ENCODE peak calls at places on chromosomes 3 and 15, in six cellular contexts. M is HCT116, W is mammary epithelial cell, K is cardiac fibroblast, Z is fibroblast of mammary gland, I is psoas muscle. G is an unnamed sample.

GRCh38 chr15:59437777-59438574 is at the start of gene FAM81A:
- DNase-seq in M (peak), W (peak), K (peak), Z (peak), I (peak), G (peak)

GRCh38 chr15:74963213-74963612 is 6.6 kb upstream of the RPP25 start:
- DNase-seq in M (no peak), W (no peak), K (no peak), Z (no peak), I (no peak), G (no peak)

GRCh38 chr3:77254967-77255831 is 215.3 kb downstream of the ROBO2 start:
- DNase-seq in M (no peak), W (peak), K (peak), Z (peak), I (no peak), G (peak)

GRCh38 chr3:187689984-187690383 is 12.4 kb downstream of the RTP2 start:
- DNase-seq in M (no peak), W (peak), K (peak), Z (peak), I (no peak), G (peak)

GRCh38 chr3:50436063-50436674 is 67.3 kb downstream of the CACNA2D2 start:
- DNase-seq in M (peak), W (peak), K (peak), Z (peak), I (peak), G (peak)

GRCh38 chr3:173733029-173733652 is 335.6 kb downstream of the NLGN1 start:
- DNase-seq in M (peak), W (no peak), K (peak), Z (peak), I (no peak), G (peak)

GRCh38 chr3:136959599-136959998 is 1.8 kb downstream of the IL20RB start:
- DNase-seq in M (no peak), W (no peak), K (no peak), Z (no peak), I (no peak), G (peak)

GRCh38 chr15:78130466-78131294 is 565 bp downstream of the CIB2 start:
- DNase-seq in M (no peak), W (no peak), K (no peak), Z (no peak), I (peak), G (no peak)

GRCh38 chr15:49847937-49848823 is 227.3 kb downstream of the DTWD1 start:
- DNase-seq in M (no peak), W (peak), K (peak), Z (peak), I (no peak), G (peak)

GRCh38 chr3:56914646-56915045 is 112.9 kb upstream of the ARHGEF3 start:
- DNase-seq in M (no peak), W (no peak), K (no peak), Z (no peak), I (no peak), G (no peak)

GRCh38 chr3:40417845-40418543 is 31.0 kb downstream of the ENTPD3 start:
- DNase-seq in M (no peak), W (peak), K (no peak), Z (peak), I (no peak), G (no peak)

GRCh38 chr3:196557236-196557635 is 11.1 kb downstream of the WDR53 start:
- DNase-seq in M (no peak), W (no peak), K (no peak), Z (no peak), I (no peak), G (no peak)

GRCh38 chr3:47295976-47296375 is 13.2 kb downstream of the KLHL18 start:
- DNase-seq in M (no peak), W (no peak), K (no peak), Z (no peak), I (no peak), G (no peak)

GRCh38 chr15:39125904-39126303 is 455.0 kb upstream of the THBS1 start:
- DNase-seq in M (peak), W (no peak), K (peak), Z (peak), I (no peak), G (peak)

GRCh38 chr3:16982439-16982838 is 97.7 kb downstream of the PLCL2 start:
- DNase-seq in M (no peak), W (no peak), K (no peak), Z (no peak), I (no peak), G (no peak)

GRCh38 chr3:134375542-134376384 is 1.5 kb upstream of the AMOTL2 start:
- DNase-seq in M (no peak), W (no peak), K (no peak), Z (no peak), I (no peak), G (no peak)

GRCh38 chr3:177838951-177839350 is 641.7 kb upstream of the TBL1XR1 start:
- DNase-seq in M (no peak), W (no peak), K (no peak), Z (no peak), I (no peak), G (no peak)

GRCh38 chr3:87132801-87133200 is 94.3 kb upstream of the CHMP2B start:
- DNase-seq in M (no peak), W (no peak), K (peak), Z (peak), I (no peak), G (no peak)

GRCh38 chr3:57268416-57268815 is 24.1 kb downstream of the ASB14 start:
- DNase-seq in M (no peak), W (no peak), K (no peak), Z (peak), I (no peak), G (no peak)

GRCh38 chr3:47365213-47366153 is 15.3 kb upstream of the PTPN23 start:
- DNase-seq in M (no peak), W (peak), K (peak), Z (peak), I (no peak), G (peak)

GRCh38 chr3:186962445-186962844 is 32.1 kb downstream of the ST6GAL1 start:
- DNase-seq in M (no peak), W (no peak), K (no peak), Z (no peak), I (no peak), G (no peak)

GRCh38 chr15:29242466-29243242 is 27.0 kb downstream of the NSMCE3 start:
- DNase-seq in M (no peak), W (no peak), K (peak), Z (peak), I (no peak), G (peak)

GRCh38 chr15:55786341-55786740 is 43.4 kb upstream of the PRTG start:
- DNase-seq in M (no peak), W (no peak), K (no peak), Z (no peak), I (no peak), G (no peak)

GRCh38 chr15:89051875-89052274 is 36.4 kb upstream of the ABHD2 start:
- DNase-seq in M (no peak), W (no peak), K (peak), Z (peak), I (no peak), G (peak)

GRCh38 chr3:109328202-109328601 is 9.1 kb downstream of the DPPA4 start:
- DNase-seq in M (no peak), W (no peak), K (no peak), Z (no peak), I (no peak), G (no peak)

GRCh38 chr15:39497016-39497758 is 83.7 kb upstream of the THBS1 start:
- DNase-seq in M (no peak), W (no peak), K (no peak), Z (no peak), I (no peak), G (no peak)

GRCh38 chr3:132606085-132606484 is 9.0 kb downstream of the ACKR4 start:
- DNase-seq in M (no peak), W (no peak), K (peak), Z (peak), I (no peak), G (peak)

GRCh38 chr3:129553771-129554170 is 10.8 kb downstream of the H1-8 start:
- DNase-seq in M (no peak), W (no peak), K (no peak), Z (no peak), I (peak), G (no peak)

GRCh38 chr3:62615258-62615840 is 242.0 kb upstream of the FEZF2 start:
- DNase-seq in M (no peak), W (no peak), K (no peak), Z (peak), I (no peak), G (peak)

GRCh38 chr15:90956551-90957104 is 1.9 kb downstream of the RCCD1 start:
- DNase-seq in M (no peak), W (peak), K (peak), Z (peak), I (peak), G (peak)

GRCh38 chr3:195209836-195210551 is 61.0 kb downstream of the XXYLT1 start:
- DNase-seq in M (no peak), W (no peak), K (peak), Z (peak), I (peak), G (peak)

GRCh38 chr3:126270145-126270811 is 86.9 kb downstream of the KLF15 start:
- DNase-seq in M (no peak), W (no peak), K (peak), Z (peak), I (peak), G (peak)

GRCh38 chr3:44861412-44862220 is at the start of gene TMEM42:
- DNase-seq in M (peak), W (peak), K (peak), Z (peak), I (peak), G (peak)

GRCh38 chr3:44870375-44871061 is 3.9 kb upstream of the TGM4 start:
- DNase-seq in M (no peak), W (no peak), K (no peak), Z (no peak), I (no peak), G (no peak)

GRCh38 chr3:44862221-44862637 is 517 bp downstream of the TMEM42 start:
- DNase-seq in M (no peak), W (peak), K (no peak), Z (peak), I (no peak), G (no peak)

GRCh38 chr3:44865272-44866005 is 3.7 kb downstream of the TMEM42 start:
- DNase-seq in M (no peak), W (no peak), K (no peak), Z (peak), I (no peak), G (no peak)

DNA sequence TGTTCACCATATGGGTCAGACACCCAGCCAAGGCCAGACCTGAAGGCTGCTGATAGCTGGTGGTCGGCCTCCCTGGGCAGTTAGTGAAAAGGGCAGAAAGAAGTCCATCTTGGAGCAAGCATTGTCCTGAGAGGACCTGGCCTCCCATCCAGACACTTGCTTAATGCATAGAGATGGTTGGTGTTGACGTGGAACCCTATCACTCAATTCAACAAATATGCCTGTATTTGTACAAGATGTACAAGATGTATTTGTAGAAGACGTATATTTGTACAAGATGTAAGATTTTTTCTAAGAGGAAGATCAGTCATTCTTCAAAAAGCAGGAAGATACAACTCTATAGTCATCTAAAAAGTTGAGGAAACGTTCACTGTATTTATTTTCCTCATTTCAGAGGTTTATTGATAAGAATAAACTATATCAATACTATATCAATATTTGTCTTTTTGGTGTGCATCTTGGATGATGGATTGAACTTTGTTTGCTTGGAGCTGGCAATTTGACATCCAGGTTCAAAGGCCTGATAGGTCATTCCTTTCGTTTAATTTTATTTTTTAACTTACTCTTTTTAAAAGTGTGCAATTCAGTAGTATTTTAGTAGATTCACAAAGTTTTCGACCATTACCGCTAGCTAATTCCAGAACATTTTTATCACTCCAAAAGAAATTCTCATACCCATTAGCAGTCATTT is 5.9 kb downstream of the TMEM42 start:
- DNase-seq in M (no peak), W (no peak), K (no peak), Z (no peak), I (no peak), G (no peak)
- H3K4me3 ChIP-seq in M (no peak), W (no peak), K (no peak), Z (no peak), I (no peak), G (no peak)

GRCh38 chr3:48715179-48715800 is 1.7 kb downstream of the IP6K2 start:
- DNase-seq in M (no peak), W (peak), K (peak), Z (peak), I (no peak), G (peak)

GRCh38 chr3:48711727-48712126 is 5.3 kb downstream of the IP6K2 start:
- DNase-seq in M (no peak), W (no peak), K (no peak), Z (no peak), I (no peak), G (no peak)

GRCh38 chr3:48716982-48717746 is at the start of gene IP6K2:
- DNase-seq in M (peak), W (peak), K (peak), Z (peak), I (peak), G (peak)

GRCh38 chr3:48716508-48716981 is 476 bp downstream of the IP6K2 start:
- DNase-seq in M (no peak), W (no peak), K (no peak), Z (no peak), I (no peak), G (peak)
- H3K4me3 ChIP-seq in M (peak), W (peak), K (peak), Z (peak), I (peak), G (peak)

GRCh38 chr3:11538581-11538980 is 105.1 kb downstream of the VGLL4 start:
- DNase-seq in M (no peak), W (no peak), K (no peak), Z (no peak), I (no peak), G (no peak)

GRCh38 chr3:11539218-11539617 is 104.5 kb downstream of the VGLL4 start:
- DNase-seq in M (no peak), W (no peak), K (no peak), Z (no peak), I (no peak), G (no peak)

GRCh38 chr3:11535207-11535960 is 108.3 kb downstream of the VGLL4 start:
- DNase-seq in M (no peak), W (no peak), K (no peak), Z (no peak), I (no peak), G (no peak)

GRCh38 chr3:11536132-11536935 is 107.4 kb downstream of the VGLL4 start:
- DNase-seq in M (no peak), W (no peak), K (no peak), Z (no peak), I (no peak), G (no peak)

GRCh38 chr3:11536936-11537612 is 106.6 kb downstream of the VGLL4 start:
- DNase-seq in M (no peak), W (no peak), K (no peak), Z (no peak), I (no peak), G (no peak)
- H3K4me3 ChIP-seq in M (no peak), W (no peak), K (no peak), Z (no peak), I (no peak), G (no peak)

DNA sequence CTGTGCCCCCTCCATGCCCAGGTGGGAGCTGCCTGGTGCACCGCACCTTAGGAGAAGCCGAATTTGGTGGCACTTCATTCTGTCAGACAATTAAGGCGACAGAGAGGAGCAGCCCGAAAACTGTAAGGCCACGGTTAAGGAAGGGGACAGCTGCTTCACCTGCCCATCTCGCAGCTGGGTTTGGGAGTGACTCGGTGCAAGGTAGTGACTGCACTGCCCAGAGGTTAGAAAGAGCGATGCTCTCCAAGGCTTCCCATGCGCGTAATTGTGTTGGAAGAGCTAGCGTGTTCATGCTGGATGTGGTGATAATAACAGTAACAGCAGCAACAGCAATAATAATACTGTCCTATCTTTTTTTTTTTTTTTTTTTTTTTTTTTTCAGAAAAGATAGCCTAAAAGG is 616.8 kb downstream of the NR2F2 start:
- DNase-seq in M (no peak), W (no peak), K (no peak), Z (no peak), I (no peak), G (no peak)
- H3K4me3 ChIP-seq in M (no peak), W (no peak), K (peak), Z (no peak), I (no peak), G (no peak)

DNA sequence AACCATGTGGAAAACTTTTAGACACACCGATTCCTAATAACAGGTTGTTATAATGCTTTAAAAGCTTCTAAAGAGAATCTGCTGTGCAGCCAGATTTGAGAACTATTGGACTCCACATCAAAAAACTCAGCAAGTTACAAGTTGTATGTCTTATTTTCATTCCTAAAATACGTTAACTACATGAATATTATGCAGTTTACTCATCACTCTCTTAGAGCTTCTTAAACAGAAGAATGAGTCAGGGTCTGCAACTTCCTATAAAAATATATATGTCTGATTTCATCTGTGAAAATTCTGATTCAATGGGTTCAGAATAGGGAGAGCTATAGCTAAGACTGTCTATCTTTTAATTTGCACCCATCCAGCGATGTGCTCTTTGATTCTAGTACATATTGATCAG is 244.2 kb upstream of the EPHA3 start:
- DNase-seq in M (no peak), W (no peak), K (no peak), Z (no peak), I (no peak), G (no peak)
- H3K4me3 ChIP-seq in M (no peak), W (no peak), K (no peak), Z (no peak), I (no peak), G (no peak)

GRCh38 chr3:146543461-146544012 is 870 bp downstream of the PLSCR1 start:
- DNase-seq in M (no peak), W (peak), K (peak), Z (peak), I (no peak), G (peak)

GRCh38 chr3:146544013-146544928 is at the start of gene PLSCR1:
- DNase-seq in M (peak), W (peak), K (peak), Z (peak), I (peak), G (peak)

GRCh38 chr3:146542179-146542578 is 2.2 kb downstream of the PLSCR1 start:
- DNase-seq in M (no peak), W (peak), K (peak), Z (peak), I (no peak), G (peak)

GRCh38 chr3:146540978-146541377 is 3.4 kb downstream of the PLSCR1 start:
- DNase-seq in M (no peak), W (no peak), K (no peak), Z (no peak), I (no peak), G (no peak)

DNA sequence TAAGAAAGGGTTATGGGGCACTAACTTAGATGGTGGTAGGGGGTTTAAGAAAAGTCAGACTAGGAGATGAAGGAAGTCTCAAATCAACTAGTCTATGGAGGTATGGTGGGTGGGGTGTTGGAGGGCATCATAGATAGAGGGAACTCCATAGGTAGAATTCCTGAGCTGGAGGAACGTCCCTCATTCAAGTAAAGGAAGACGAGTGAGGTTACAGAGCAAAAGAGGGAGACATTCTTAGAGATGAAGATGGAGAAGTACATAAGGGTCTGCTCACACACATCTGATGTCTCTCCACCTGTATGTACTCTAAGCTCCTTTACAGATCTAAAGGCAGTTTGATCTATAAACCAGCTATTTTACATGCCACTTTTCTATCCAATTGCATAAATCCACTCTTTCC is 1.4 kb downstream of the PLSCR1 start:
- DNase-seq in M (no peak), W (no peak), K (peak), Z (no peak), I (no peak), G (no peak)
- H3K4me3 ChIP-seq in M (peak), W (peak), K (peak), Z (peak), I (peak), G (peak)

GRCh38 chr3:157354722-157355121 is 81.9 kb upstream of the PTX3 start:
- DNase-seq in M (peak), W (no peak), K (peak), Z (peak), I (no peak), G (peak)

GRCh38 chr3:157351981-157352380 is 84.7 kb upstream of the PTX3 start:
- DNase-seq in M (no peak), W (no peak), K (no peak), Z (no peak), I (no peak), G (no peak)

GRCh38 chr3:157354254-157354653 is 82.4 kb upstream of the PTX3 start:
- DNase-seq in M (no peak), W (no peak), K (no peak), Z (no peak), I (no peak), G (no peak)

GRCh38 chr3:157355276-157355675 is 81.4 kb upstream of the PTX3 start:
- DNase-seq in M (no peak), W (no peak), K (no peak), Z (no peak), I (no peak), G (no peak)

DNA sequence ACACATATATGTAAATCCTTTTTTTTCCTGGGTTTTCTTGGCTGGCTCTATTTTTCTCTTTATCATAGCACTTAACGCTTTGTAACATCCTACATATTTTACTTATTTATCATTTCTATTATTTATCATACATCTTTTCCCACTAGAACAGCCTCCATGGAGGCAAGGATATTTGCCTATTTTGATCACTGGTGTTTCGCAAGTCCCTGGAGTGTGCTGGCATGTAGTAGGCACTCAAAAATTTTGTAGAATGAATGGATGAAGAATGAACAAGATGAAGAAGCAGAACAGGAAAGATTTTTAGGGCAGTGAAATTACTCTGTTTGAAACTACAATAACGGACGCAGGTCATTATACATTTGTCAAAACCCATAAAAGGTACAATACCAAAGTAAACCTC is 83.0 kb upstream of the PTX3 start:
- DNase-seq in M (no peak), W (no peak), K (no peak), Z (no peak), I (no peak), G (peak)
- H3K4me3 ChIP-seq in M (no peak), W (no peak), K (no peak), Z (no peak), I (no peak), G (no peak)

G was measured in GM23248.